ENCODE peak calls at places on chromosomes 5 and 9, in four cellular contexts. W, E, I and U are unnamed samples. For H3K9me3, the result is how much of the 10 kb centered on the place peaks cover.

GRCh38 chr9:34510506-34511159 is 12.2 kb downstream of the ENHO start:
- DNase-seq in W (no peak), I (no peak), E (no peak), U (no peak)

GRCh38 chr5:14590949-14591348 is 9.4 kb downstream of the OTULINL start:
- DNase-seq in I (no peak), E (no peak), W (no peak), U (no peak)

GRCh38 chr5:133398646-133399081 is 213.7 kb downstream of the FSTL4 start:
- DNase-seq in E (no peak), W (no peak), I (no peak), U (no peak)

GRCh38 chr5:164335837-164336236 is 830.4 kb downstream of the MAT2B start:
- DNase-seq in E (no peak), I (no peak), W (peak), U (no peak)

GRCh38 chr5:140190868-140191209 is 15.9 kb downstream of the CYSTM1 start:
- DNase-seq in E (no peak), I (no peak), W (no peak), U (no peak)

GRCh38 chr9:115006660-115007059 is 76.3 kb upstream of the TNFSF8 start:
- DNase-seq in W (no peak), I (no peak), E (no peak), U (no peak)

GRCh38 chr5:33588654-33589372 is 148.0 kb downstream of the TARS1 start:
- DNase-seq in W (peak), I (peak), E (peak), U (no peak)

GRCh38 chr5:144048254-144048856 is 122.1 kb downstream of the YIPF5 start:
- DNase-seq in W (no peak), I (no peak), E (no peak), U (no peak)

DNA sequence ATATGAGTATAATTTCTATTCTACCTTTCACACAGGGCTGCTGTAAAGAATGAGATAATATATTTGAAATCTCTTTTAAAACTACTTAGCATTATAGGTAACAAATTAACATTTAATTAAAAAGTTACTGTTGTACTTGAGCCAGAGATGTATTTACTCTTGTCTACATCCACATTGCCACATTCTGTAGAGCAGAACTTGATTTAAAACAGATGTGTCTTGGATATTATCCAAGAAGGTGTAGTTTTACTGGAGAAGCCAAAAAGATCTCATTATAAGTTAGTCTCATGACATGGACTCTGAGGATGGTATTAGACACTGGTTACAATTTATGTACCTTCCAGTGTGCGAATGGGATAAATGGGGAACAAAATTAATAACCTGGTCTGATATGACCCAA is 293.1 kb upstream of the CCNH start:
- DNase-seq in I (no peak), W (no peak), E (no peak), U (no peak)
- H3K4me3 ChIP-seq in I (no peak), W (no peak), E (no peak), U (no peak)

DNA sequence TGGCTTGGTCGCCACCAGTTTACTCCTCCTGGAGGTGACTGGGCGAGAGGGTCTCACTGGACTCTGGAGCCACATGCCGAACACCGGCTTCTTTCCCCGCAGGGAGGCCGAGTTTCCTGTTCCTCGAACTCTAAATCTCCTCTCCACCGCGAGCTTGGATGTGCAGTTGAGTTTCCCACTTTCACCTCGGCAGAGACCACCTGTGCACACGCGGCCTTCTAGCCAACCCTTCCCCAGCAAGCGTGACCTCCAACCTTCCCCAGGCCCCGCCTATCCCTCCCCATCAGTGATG is 380.1 kb downstream of the IRX2 start:
- DNase-seq in I (no peak), W (no peak), E (no peak), U (no peak)
- H3K9me3 ChIP-seq in I (under half), W (under half), E (under half), U (under half)

DNA sequence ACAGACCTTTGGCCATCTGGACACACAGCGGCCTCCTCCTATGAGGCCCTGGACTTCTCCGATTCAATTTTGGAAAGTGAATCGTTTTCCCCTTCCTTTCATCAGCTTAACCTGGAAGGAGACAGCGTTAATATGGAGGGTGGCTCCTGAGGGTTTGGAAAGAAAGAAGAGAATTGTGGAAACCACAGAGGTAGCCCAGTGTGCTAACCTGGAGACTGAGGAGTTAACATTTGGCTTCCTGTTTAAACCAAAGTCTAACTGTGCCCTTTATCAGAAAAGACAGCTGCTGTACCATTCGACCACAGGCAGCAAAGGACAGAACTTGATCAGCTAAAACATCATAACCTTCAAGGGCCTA is 670 bp downstream of the IDNK start:
- DNase-seq in W (no peak), E (no peak), I (peak), U (no peak)
- TF ChIP-seq TCF7L2 in W (no peak), E (no peak), I (no peak), U (no peak)

GRCh38 chr9:89345476-89345875 is 27.2 kb downstream of the SECISBP2 start:
- DNase-seq in W (no peak), E (no peak), I (no peak), U (no peak)

GRCh38 chr9:89342948-89343347 is 24.6 kb downstream of the SECISBP2 start:
- DNase-seq in E (no peak), I (no peak), W (no peak), U (no peak)

GRCh38 chr9:89342213-89342612 is 23.9 kb downstream of the SECISBP2 start:
- DNase-seq in I (no peak), W (peak), E (no peak), U (no peak)

GRCh38 chr9:89340332-89340731 is 22.0 kb downstream of the SECISBP2 start:
- DNase-seq in I (no peak), W (no peak), E (no peak), U (no peak)

GRCh38 chr9:89339807-89340206 is 21.5 kb downstream of the SECISBP2 start:
- DNase-seq in W (no peak), E (no peak), I (no peak), U (no peak)
- H3K4me3 ChIP-seq in W (no peak), E (no peak), I (no peak), U (no peak)

GRCh38 chr9:6733243-6733642 is 24.5 kb upstream of the KDM4C start:
- DNase-seq in W (no peak), I (no peak), E (no peak), U (no peak)

GRCh38 chr9:6739218-6739617 is 18.6 kb upstream of the KDM4C start:
- DNase-seq in I (peak), E (peak), W (no peak), U (no peak)

GRCh38 chr9:6735422-6735821 is 22.4 kb upstream of the KDM4C start:
- DNase-seq in W (no peak), I (no peak), E (no peak), U (no peak)

GRCh38 chr9:6733831-6734230 is 23.9 kb upstream of the KDM4C start:
- DNase-seq in W (no peak), I (no peak), E (no peak), U (no peak)
- H3K9me3 ChIP-seq in W (under half), I (under half), E (under half), U (under half)

DNA sequence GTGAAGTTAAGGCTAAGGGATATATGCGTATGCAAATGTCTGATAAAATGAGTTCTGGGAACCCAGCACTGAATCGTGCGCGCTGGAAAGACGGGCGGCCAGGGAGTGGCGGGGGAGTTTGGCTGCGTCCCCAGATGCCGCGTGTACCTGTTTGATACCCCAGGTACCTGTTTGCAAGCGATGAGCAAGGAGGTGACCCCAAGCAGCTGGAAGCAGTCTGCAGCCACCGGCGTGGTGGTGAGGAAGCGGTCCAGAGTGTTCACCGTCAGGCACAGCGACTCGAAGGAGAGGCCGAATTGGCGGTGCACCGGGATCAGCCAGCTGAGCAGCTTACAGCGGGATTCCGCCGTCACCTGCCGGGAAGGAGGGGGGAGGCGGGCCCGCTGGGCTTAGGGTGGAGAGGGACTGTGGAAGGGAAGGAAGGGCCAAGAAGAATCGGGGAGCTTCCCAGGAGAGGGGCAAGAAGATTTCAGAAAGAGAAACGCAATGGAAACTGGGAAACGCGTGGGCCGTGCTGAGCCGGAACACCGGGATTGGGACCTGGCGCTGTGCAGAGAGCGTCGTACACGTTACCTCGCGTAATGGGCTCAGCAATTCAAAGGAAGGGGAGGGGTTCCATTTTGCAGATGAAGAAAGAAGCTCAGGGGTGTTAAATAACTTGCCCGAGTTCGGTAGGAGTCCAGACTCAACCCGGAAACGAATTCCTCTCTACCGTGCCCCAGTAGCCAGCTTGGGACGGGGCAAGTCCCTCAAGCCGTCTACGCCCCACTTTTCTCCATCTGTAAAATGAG is 1.0 kb downstream of the CCNO start:
- DNase-seq in E (peak), W (no peak), I (no peak), U (no peak)
- TF ChIP-seq TCF7L2 in E (no peak), W (no peak), I (no peak), U (no peak)

DNA sequence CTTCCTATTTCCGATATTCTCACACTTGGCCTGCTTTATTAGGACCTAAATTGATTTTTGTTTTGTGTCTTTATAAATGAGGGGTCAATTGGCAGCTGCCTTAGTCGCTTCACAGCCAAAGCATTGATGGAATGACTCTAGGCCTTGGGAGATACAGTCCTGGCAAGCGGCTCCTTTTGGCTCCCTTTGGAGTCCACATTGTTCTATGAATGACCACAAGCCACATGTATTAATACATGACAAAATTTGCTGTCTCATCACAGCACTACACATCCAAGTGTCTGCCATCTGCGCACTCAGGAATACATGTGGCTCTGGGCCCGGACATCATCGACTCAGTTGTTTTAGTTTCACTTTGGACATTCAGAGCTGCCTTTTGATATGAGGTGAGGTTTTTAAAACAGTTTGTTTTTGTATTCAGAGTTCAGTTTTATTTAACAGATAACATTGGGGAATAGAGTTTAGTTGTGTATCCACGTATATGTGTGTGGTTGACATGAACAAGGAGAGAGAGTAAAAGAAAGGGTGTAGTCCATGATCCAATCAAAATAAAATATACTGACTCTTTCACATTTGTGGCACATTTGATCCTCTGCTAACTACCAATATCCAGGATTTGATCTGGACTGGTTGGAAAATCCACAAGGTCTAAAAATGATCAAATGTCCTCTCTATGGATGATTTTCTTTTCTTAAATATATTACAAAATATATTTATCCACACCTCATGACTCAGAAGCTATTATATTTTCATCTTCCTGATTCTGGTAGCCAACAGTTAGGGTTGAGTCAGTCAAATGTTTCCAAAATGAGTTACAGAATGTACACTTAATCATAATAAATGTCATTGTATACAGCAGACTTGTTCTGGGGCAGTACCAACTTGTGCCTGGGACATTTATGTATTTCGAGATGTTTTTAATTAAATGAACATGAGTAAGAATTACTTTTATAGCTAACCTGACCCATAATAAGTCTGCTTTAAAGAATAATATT is 114.0 kb upstream of the MTAP start:
- DNase-seq in W (no peak), I (no peak), E (no peak), U (peak)
- H3K4me3 ChIP-seq in W (no peak), I (no peak), E (no peak), U (peak)